ENCODE peak calls at places on chromosome 16, in seven cellular contexts. One of them, this sample, is unnamed.

GRCh38 chr16:34050787-34051320 is 591.4 kb downstream of the TP53TG3F start:
- DNase-seq in HFFc6: no peak
- DNase-seq in dorsolateral prefrontal cortex: no peak
- DNase-seq in NCI-H1694 treated with DMSO at 0.1 percent for 48 hours: no peak
- DNase-seq in left kidney: no peak
- DNase-seq in AG08396: no peak
- DNase-seq in KBM-7: no peak
- DNase-seq in this sample: no peak

GRCh38 chr16:4245400-4245799 is 3.5 kb upstream of the SRL start:
- DNase-seq in HFFc6: no peak
- DNase-seq in dorsolateral prefrontal cortex: no peak
- DNase-seq in NCI-H1694 treated with DMSO at 0.1 percent for 48 hours: no peak
- DNase-seq in left kidney: no peak
- DNase-seq in AG08396: no peak
- DNase-seq in KBM-7: no peak
- DNase-seq in this sample: no peak

GRCh38 chr16:20911361-20911760 is 10.8 kb downstream of the LYRM1 start:
- DNase-seq in HFFc6: peak
- DNase-seq in dorsolateral prefrontal cortex: no peak
- DNase-seq in NCI-H1694 treated with DMSO at 0.1 percent for 48 hours: no peak
- DNase-seq in left kidney: no peak
- DNase-seq in AG08396: no peak
- DNase-seq in KBM-7: no peak
- DNase-seq in this sample: peak

GRCh38 chr16:1530883-1531637 is 2.4 kb upstream of the TMEM204 start:
- DNase-seq in HFFc6: peak
- DNase-seq in dorsolateral prefrontal cortex: no peak
- DNase-seq in NCI-H1694 treated with DMSO at 0.1 percent for 48 hours: no peak
- DNase-seq in left kidney: peak
- DNase-seq in AG08396: peak
- DNase-seq in KBM-7: no peak
- DNase-seq in this sample: no peak

GRCh38 chr16:53043986-53044571 is 8.6 kb downstream of the CHD9NB start:
- DNase-seq in HFFc6: no peak
- DNase-seq in dorsolateral prefrontal cortex: no peak
- DNase-seq in NCI-H1694 treated with DMSO at 0.1 percent for 48 hours: no peak
- DNase-seq in left kidney: peak
- DNase-seq in AG08396: no peak
- DNase-seq in KBM-7: peak
- DNase-seq in this sample: peak

GRCh38 chr16:50603206-50604064 is 55.2 kb downstream of the NKD1 start:
- DNase-seq in HFFc6: peak
- DNase-seq in dorsolateral prefrontal cortex: no peak
- DNase-seq in NCI-H1694 treated with DMSO at 0.1 percent for 48 hours: no peak
- DNase-seq in left kidney: no peak
- DNase-seq in AG08396: peak
- DNase-seq in KBM-7: no peak
- DNase-seq in this sample: peak

GRCh38 chr16:2611499-2611862 is 70.8 kb upstream of the KCTD5 start:
- DNase-seq in HFFc6: no peak
- DNase-seq in dorsolateral prefrontal cortex: no peak
- DNase-seq in NCI-H1694 treated with DMSO at 0.1 percent for 48 hours: no peak
- DNase-seq in left kidney: no peak
- DNase-seq in AG08396: no peak
- DNase-seq in KBM-7: no peak
- DNase-seq in this sample: no peak

GRCh38 chr16:73888840-73889577 is 407.6 kb upstream of the PSMD7 start:
- DNase-seq in HFFc6: no peak
- DNase-seq in dorsolateral prefrontal cortex: no peak
- DNase-seq in NCI-H1694 treated with DMSO at 0.1 percent for 48 hours: no peak
- DNase-seq in left kidney: no peak
- DNase-seq in AG08396: no peak
- DNase-seq in KBM-7: no peak
- DNase-seq in this sample: no peak

GRCh38 chr16:70481929-70482536 is 27.6 kb downstream of the FCSK start:
- DNase-seq in HFFc6: peak
- DNase-seq in dorsolateral prefrontal cortex: no peak
- DNase-seq in NCI-H1694 treated with DMSO at 0.1 percent for 48 hours: no peak
- DNase-seq in left kidney: no peak
- DNase-seq in AG08396: peak
- DNase-seq in KBM-7: no peak
- DNase-seq in this sample: peak

GRCh38 chr16:67116388-67117311 is 6.9 kb downstream of the PHAF1 start:
- DNase-seq in HFFc6: no peak
- DNase-seq in dorsolateral prefrontal cortex: no peak
- DNase-seq in NCI-H1694 treated with DMSO at 0.1 percent for 48 hours: no peak
- DNase-seq in left kidney: no peak
- DNase-seq in AG08396: no peak
- DNase-seq in KBM-7: no peak
- DNase-seq in this sample: peak

GRCh38 chr16:55021595-55022475 is 91.2 kb downstream of the IRX5 start:
- DNase-seq in HFFc6: peak
- DNase-seq in dorsolateral prefrontal cortex: no peak
- DNase-seq in NCI-H1694 treated with DMSO at 0.1 percent for 48 hours: no peak
- DNase-seq in left kidney: no peak
- DNase-seq in AG08396: peak
- DNase-seq in KBM-7: peak
- DNase-seq in this sample: peak

GRCh38 chr16:75320435-75320834 is 69.0 kb upstream of the BCAR1 start:
- DNase-seq in HFFc6: peak
- DNase-seq in dorsolateral prefrontal cortex: no peak
- DNase-seq in NCI-H1694 treated with DMSO at 0.1 percent for 48 hours: no peak
- DNase-seq in left kidney: no peak
- DNase-seq in AG08396: no peak
- DNase-seq in KBM-7: no peak
- DNase-seq in this sample: no peak

GRCh38 chr16:63461248-63461841 is 1425.1 kb upstream of the CDH8 start:
- DNase-seq in HFFc6: peak
- DNase-seq in dorsolateral prefrontal cortex: peak
- DNase-seq in NCI-H1694 treated with DMSO at 0.1 percent for 48 hours: peak
- DNase-seq in left kidney: peak
- DNase-seq in AG08396: peak
- DNase-seq in KBM-7: peak
- DNase-seq in this sample: no peak

This sample was measured in HT1080.